ENCODE peak calls at places on chromosomes 16 and 17, in four cellular contexts. One of them, this sample, is unnamed.

GRCh38 chr17:59859444-59860025 is 33.2 kb downstream of the TUBD1 start:
- DNase-seq in pons: peak
- DNase-seq in GM06990: no peak
- DNase-seq in HTR-8/SVneo: no peak
- DNase-seq in this sample: peak

GRCh38 chr17:18259621-18260331 is 686 bp upstream of the MIEF2 start:
- DNase-seq in pons: no peak
- DNase-seq in GM06990: no peak
- DNase-seq in HTR-8/SVneo: no peak
- DNase-seq in this sample: peak

GRCh38 chr16:51522902-51523301 is 371.8 kb upstream of the SALL1 start:
- DNase-seq in pons: no peak
- DNase-seq in GM06990: no peak
- DNase-seq in HTR-8/SVneo: no peak
- DNase-seq in this sample: no peak

GRCh38 chr16:88965411-88965810 is 11.6 kb downstream of the CBFA2T3 start:
- DNase-seq in pons: no peak
- DNase-seq in GM06990: no peak
- DNase-seq in HTR-8/SVneo: no peak
- DNase-seq in this sample: no peak

GRCh38 chr16:83689385-83689831 is 118.4 kb upstream of the HSBP1 start:
- DNase-seq in pons: no peak
- DNase-seq in GM06990: no peak
- DNase-seq in HTR-8/SVneo: peak
- DNase-seq in this sample: no peak

GRCh38 chr17:1829189-1829578 is 518 bp downstream of the SMYD4 start:
- DNase-seq in pons: peak
- DNase-seq in GM06990: no peak
- DNase-seq in HTR-8/SVneo: no peak
- DNase-seq in this sample: no peak

GRCh38 chr16:57194512-57194911 is 8.4 kb downstream of the RSPRY1 start:
- DNase-seq in pons: no peak
- DNase-seq in GM06990: no peak
- DNase-seq in HTR-8/SVneo: peak
- DNase-seq in this sample: peak

GRCh38 chr16:53369921-53370320 is 64.3 kb upstream of the RBL2 start:
- DNase-seq in pons: peak
- DNase-seq in GM06990: no peak
- DNase-seq in HTR-8/SVneo: no peak
- DNase-seq in this sample: no peak

GRCh38 chr17:40956401-40957254 is 10.1 kb downstream of the KRT39 start:
- DNase-seq in pons: no peak
- DNase-seq in GM06990: no peak
- DNase-seq in HTR-8/SVneo: peak
- DNase-seq in this sample: no peak

GRCh38 chr16:1119766-1120611 is 23.9 kb upstream of the C1QTNF8 start:
- DNase-seq in pons: no peak
- DNase-seq in GM06990: no peak
- DNase-seq in HTR-8/SVneo: no peak
- DNase-seq in this sample: no peak

GRCh38 chr16:13779676-13780075 is 140.3 kb upstream of the ERCC4 start:
- DNase-seq in pons: no peak
- DNase-seq in GM06990: no peak
- DNase-seq in HTR-8/SVneo: no peak
- DNase-seq in this sample: no peak

GRCh38 chr16:77918792-77919707 is 103.3 kb upstream of the CLEC3A start:
- DNase-seq in pons: no peak
- DNase-seq in GM06990: no peak
- DNase-seq in HTR-8/SVneo: no peak
- DNase-seq in this sample: no peak

GRCh38 chr16:71952818-71953217 is 47.4 kb downstream of the PKD1L3 start:
- DNase-seq in pons: no peak
- DNase-seq in GM06990: no peak
- DNase-seq in HTR-8/SVneo: no peak
- DNase-seq in this sample: no peak

GRCh38 chr17:14303343-14304221 is 2.7 kb downstream of the HS3ST3B1 start:
- DNase-seq in pons: no peak
- DNase-seq in GM06990: no peak
- DNase-seq in HTR-8/SVneo: no peak
- DNase-seq in this sample: no peak

GRCh38 chr16:86761117-86761971 is 183.0 kb downstream of the FOXL1 start:
- DNase-seq in pons: no peak
- DNase-seq in GM06990: no peak
- DNase-seq in HTR-8/SVneo: peak
- DNase-seq in this sample: peak

GRCh38 chr16:49628148-49628547 is 227.8 kb downstream of the ZNF423 start:
- DNase-seq in pons: no peak
- DNase-seq in GM06990: no peak
- DNase-seq in HTR-8/SVneo: no peak
- DNase-seq in this sample: no peak

GRCh38 chr17:699350-699749 is 15.3 kb downstream of the VPS53 start:
- DNase-seq in pons: no peak
- DNase-seq in GM06990: no peak
- DNase-seq in HTR-8/SVneo: no peak
- DNase-seq in this sample: no peak

GRCh38 chr17:58755577-58756245 is at the start of gene PPM1E:
- DNase-seq in pons: peak
- DNase-seq in GM06990: peak
- DNase-seq in HTR-8/SVneo: peak
- DNase-seq in this sample: no peak

GRCh38 chr16:46970089-46970488 is 3.4 kb downstream of the DNAJA2 start:
- DNase-seq in pons: peak
- DNase-seq in GM06990: no peak
- DNase-seq in HTR-8/SVneo: no peak
- DNase-seq in this sample: no peak

This sample was measured in SW 1271.